ENCODE peak calls at places on chromosome 7, in seven cellular contexts. One of them, this sample, is unnamed.

GRCh38 chr7:43273939-43274719 is 161.7 kb downstream of the HECW1 start:
- DNase-seq in K562: no peak
- DNase-seq in H1: peak; percentile 30
- DNase-seq in GM12878: no peak
- DNase-seq in HCT116: no peak
- DNase-seq in SK-N-SH: no peak
- DNase-seq in HepG2: no peak
- DNase-seq in this sample: no peak

GRCh38 chr7:40569326-40569725 is 434.5 kb downstream of the SUGCT start:
- DNase-seq in H1: no peak
- DNase-seq in GM12878: no peak
- DNase-seq in SK-N-SH: no peak
- DNase-seq in HCT116: no peak
- DNase-seq in K562: no peak
- DNase-seq in HepG2: no peak
- DNase-seq in this sample: no peak

GRCh38 chr7:131625817-131626372 is 69.5 kb upstream of the PODXL start:
- DNase-seq in HCT116: peak; percentile 6
- DNase-seq in GM12878: no peak
- DNase-seq in H1: peak; percentile 76
- DNase-seq in SK-N-SH: peak; percentile 56
- DNase-seq in K562: no peak
- DNase-seq in HepG2: no peak
- DNase-seq in this sample: no peak

GRCh38 chr7:54398863-54399262 is 143.3 kb upstream of the VSTM2A start:
- DNase-seq in HepG2: no peak
- DNase-seq in GM12878: no peak
- DNase-seq in K562: no peak
- DNase-seq in H1: no peak
- DNase-seq in SK-N-SH: no peak
- DNase-seq in HCT116: no peak
- DNase-seq in this sample: no peak

GRCh38 chr7:29564455-29565185 is 985 bp downstream of the PRR15 start:
- DNase-seq in H1: peak; percentile 70
- DNase-seq in GM12878: no peak
- DNase-seq in SK-N-SH: peak; percentile 79
- DNase-seq in HCT116: no peak
- DNase-seq in HepG2: peak; percentile 50
- DNase-seq in K562: no peak
- DNase-seq in this sample: peak; percentile 93

GRCh38 chr7:115113131-115113530 is 191.2 kb downstream of the MDFIC start:
- DNase-seq in GM12878: no peak
- DNase-seq in K562: no peak
- DNase-seq in H1: no peak
- DNase-seq in HepG2: no peak
- DNase-seq in SK-N-SH: no peak
- DNase-seq in HCT116: no peak
- DNase-seq in this sample: no peak

GRCh38 chr7:69018200-69018599 is 580.1 kb upstream of the AUTS2 start:
- DNase-seq in GM12878: no peak
- DNase-seq in K562: no peak
- DNase-seq in H1: peak; percentile 66
- DNase-seq in HCT116: no peak
- DNase-seq in HepG2: no peak
- DNase-seq in SK-N-SH: no peak
- DNase-seq in this sample: no peak

GRCh38 chr7:92790987-92791386 is 45.4 kb downstream of the CDK6 start:
- DNase-seq in H1: no peak
- DNase-seq in SK-N-SH: no peak
- DNase-seq in GM12878: no peak
- DNase-seq in HepG2: no peak
- DNase-seq in HCT116: no peak
- DNase-seq in K562: no peak
- DNase-seq in this sample: no peak

GRCh38 chr7:81439591-81439990 is 330.3 kb downstream of the HGF start:
- DNase-seq in H1: no peak
- DNase-seq in K562: no peak
- DNase-seq in SK-N-SH: no peak
- DNase-seq in HepG2: no peak
- DNase-seq in HCT116: no peak
- DNase-seq in GM12878: no peak
- DNase-seq in this sample: no peak

GRCh38 chr7:151249732-151250072 is 1.2 kb upstream of the SMARCD3 start:
- DNase-seq in H1: no peak
- DNase-seq in K562: peak; percentile 59
- DNase-seq in HCT116: peak; percentile 48
- DNase-seq in HepG2: no peak
- DNase-seq in GM12878: no peak
- DNase-seq in SK-N-SH: peak; percentile 60
- DNase-seq in this sample: peak; percentile 63

GRCh38 chr7:12458520-12459131 is 55.0 kb upstream of the VWDE start:
- DNase-seq in GM12878: no peak
- DNase-seq in SK-N-SH: peak; percentile 68
- DNase-seq in HepG2: peak; percentile 28
- DNase-seq in K562: peak; percentile 43
- DNase-seq in H1: no peak
- DNase-seq in HCT116: peak; percentile 23
- DNase-seq in this sample: peak; percentile 62

GRCh38 chr7:510782-511281 is 8.8 kb downstream of the PDGFA start:
- DNase-seq in K562: no peak
- DNase-seq in H1: no peak
- DNase-seq in HCT116: no peak
- DNase-seq in GM12878: no peak
- DNase-seq in SK-N-SH: no peak
- DNase-seq in HepG2: no peak
- DNase-seq in this sample: no peak

GRCh38 chr7:96649981-96650380 is 59.7 kb downstream of the SEM1 start:
- DNase-seq in H1: no peak
- DNase-seq in GM12878: no peak
- DNase-seq in SK-N-SH: no peak
- DNase-seq in HepG2: no peak
- DNase-seq in K562: no peak
- DNase-seq in HCT116: no peak
- DNase-seq in this sample: no peak

GRCh38 chr7:154699421-154699820 is 303.5 kb downstream of the PAXIP1 start:
- DNase-seq in HCT116: no peak
- DNase-seq in HepG2: no peak
- DNase-seq in SK-N-SH: no peak
- DNase-seq in K562: no peak
- DNase-seq in GM12878: no peak
- DNase-seq in H1: no peak
- DNase-seq in this sample: no peak

GRCh38 chr7:102287082-102287464 is 405 bp downstream of the SH2B2 start:
- DNase-seq in SK-N-SH: peak; percentile 83
- DNase-seq in K562: peak; percentile 68
- DNase-seq in GM12878: no peak
- DNase-seq in HepG2: no peak
- DNase-seq in HCT116: no peak
- DNase-seq in H1: no peak
- DNase-seq in this sample: no peak

GRCh38 chr7:106433377-106433776 is 148.6 kb upstream of the NAMPT start:
- DNase-seq in HepG2: no peak
- DNase-seq in HCT116: no peak
- DNase-seq in GM12878: no peak
- DNase-seq in K562: no peak
- DNase-seq in SK-N-SH: no peak
- DNase-seq in H1: no peak
- DNase-seq in this sample: no peak

GRCh38 chr7:132475669-132476116 is 100.6 kb downstream of the PLXNA4 start:
- DNase-seq in GM12878: no peak
- DNase-seq in HCT116: no peak
- DNase-seq in K562: no peak
- DNase-seq in HepG2: no peak
- DNase-seq in SK-N-SH: peak; percentile 71
- DNase-seq in H1: peak; percentile 54
- DNase-seq in this sample: no peak

GRCh38 chr7:24572421-24573007 is 738 bp upstream of the PALS2 start:
- DNase-seq in GM12878: no peak
- DNase-seq in K562: peak; percentile 31
- DNase-seq in HepG2: peak; percentile 13
- DNase-seq in HCT116: no peak
- DNase-seq in SK-N-SH: peak; percentile 54
- DNase-seq in H1: no peak
- DNase-seq in this sample: peak; percentile 33

GRCh38 chr7:157633465-157634185 is 296.8 kb downstream of the DNAJB6 start:
- DNase-seq in HepG2: no peak
- DNase-seq in HCT116: no peak
- DNase-seq in K562: no peak
- DNase-seq in H1: no peak
- DNase-seq in GM12878: no peak
- DNase-seq in SK-N-SH: no peak
- DNase-seq in this sample: no peak

GRCh38 chr7:77710861-77711260 is 14.6 kb downstream of the RSBN1L start:
- DNase-seq in K562: no peak
- DNase-seq in HepG2: no peak
- DNase-seq in H1: no peak
- DNase-seq in HCT116: no peak
- DNase-seq in GM12878: no peak
- DNase-seq in SK-N-SH: no peak
- DNase-seq in this sample: no peak

GRCh38 chr7:73799282-73800141 is 29.4 kb upstream of the CLDN3 start:
- DNase-seq in GM12878: no peak
- DNase-seq in HepG2: peak; percentile 34
- DNase-seq in SK-N-SH: no peak
- DNase-seq in H1: peak; percentile 39
- DNase-seq in HCT116: peak; percentile 78
- DNase-seq in K562: no peak
- DNase-seq in this sample: no peak

GRCh38 chr7:27560706-27561235 is 101.9 kb downstream of the HIBADH start:
- DNase-seq in HepG2: no peak
- DNase-seq in GM12878: no peak
- DNase-seq in HCT116: no peak
- DNase-seq in H1: no peak
- DNase-seq in K562: no peak
- DNase-seq in SK-N-SH: no peak
- DNase-seq in this sample: no peak

GRCh38 chr7:128191136-128191844 is 49.8 kb upstream of the LEP start:
- DNase-seq in SK-N-SH: no peak
- DNase-seq in GM12878: no peak
- DNase-seq in H1: no peak
- DNase-seq in K562: no peak
- DNase-seq in HepG2: no peak
- DNase-seq in HCT116: no peak
- DNase-seq in this sample: no peak

GRCh38 chr7:43639858-43640491 is 57.1 kb downstream of the STK17A start:
- DNase-seq in K562: no peak
- DNase-seq in SK-N-SH: no peak
- DNase-seq in HepG2: peak; percentile 98
- DNase-seq in H1: no peak
- DNase-seq in GM12878: no peak
- DNase-seq in HCT116: no peak
- DNase-seq in this sample: no peak

GRCh38 chr7:106063692-106064091 is 48.4 kb downstream of the SYPL1 start:
- DNase-seq in SK-N-SH: no peak
- DNase-seq in HCT116: no peak
- DNase-seq in HepG2: no peak
- DNase-seq in H1: no peak
- DNase-seq in K562: no peak
- DNase-seq in GM12878: no peak
- DNase-seq in this sample: no peak

GRCh38 chr7:151310578-151310977 is 31.0 kb upstream of the NUB1 start:
- DNase-seq in K562: peak; percentile 43
- DNase-seq in HepG2: peak; percentile 62
- DNase-seq in SK-N-SH: peak; percentile 65
- DNase-seq in GM12878: no peak
- DNase-seq in H1: no peak
- DNase-seq in HCT116: no peak
- DNase-seq in this sample: peak; percentile 32

DNA sequence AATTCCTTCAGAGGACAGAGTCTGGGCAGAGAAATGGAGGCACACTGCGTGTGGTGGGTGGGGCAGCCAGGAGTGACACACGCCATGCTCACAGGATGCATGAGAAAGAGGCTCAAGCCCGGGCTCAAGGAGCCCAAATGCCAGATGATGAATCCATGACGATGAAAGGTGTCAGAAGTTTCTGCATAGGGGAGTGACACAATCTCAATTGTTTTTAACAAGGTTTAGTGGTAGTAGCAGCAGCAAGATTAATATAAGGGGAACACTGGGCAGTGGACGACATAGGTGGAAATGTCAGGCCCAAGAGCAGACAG is 126.1 kb downstream of the TNS3 start:
- DNase-seq in SK-N-SH: no peak
- DNase-seq in K562: no peak
- DNase-seq in HepG2: no peak
- DNase-seq in H1: no peak
- DNase-seq in GM12878: no peak
- DNase-seq in HCT116: no peak
- DNase-seq in this sample: no peak
- TF ChIP-seq JUND in SK-N-SH: no peak
- TF ChIP-seq JUND in K562: no peak
- TF ChIP-seq JUND in HepG2: no peak
- TF ChIP-seq JUND in H1: no peak
- TF ChIP-seq JUND in GM12878: no peak
- TF ChIP-seq JUND in HCT116: no peak
- TF ChIP-seq JUND in this sample: no peak

GRCh38 chr7:84916161-84916560 is 270.7 kb downstream of the SEMA3D start:
- DNase-seq in HepG2: peak; percentile 85
- DNase-seq in HCT116: no peak
- DNase-seq in GM12878: no peak
- DNase-seq in H1: no peak
- DNase-seq in SK-N-SH: no peak
- DNase-seq in K562: no peak
- DNase-seq in this sample: no peak
- TF ChIP-seq JUND in HepG2: no peak
- TF ChIP-seq JUND in HCT116: no peak
- TF ChIP-seq JUND in GM12878: no peak
- TF ChIP-seq JUND in H1: no peak
- TF ChIP-seq JUND in SK-N-SH: no peak
- TF ChIP-seq JUND in K562: no peak
- TF ChIP-seq JUND in this sample: no peak

DNA sequence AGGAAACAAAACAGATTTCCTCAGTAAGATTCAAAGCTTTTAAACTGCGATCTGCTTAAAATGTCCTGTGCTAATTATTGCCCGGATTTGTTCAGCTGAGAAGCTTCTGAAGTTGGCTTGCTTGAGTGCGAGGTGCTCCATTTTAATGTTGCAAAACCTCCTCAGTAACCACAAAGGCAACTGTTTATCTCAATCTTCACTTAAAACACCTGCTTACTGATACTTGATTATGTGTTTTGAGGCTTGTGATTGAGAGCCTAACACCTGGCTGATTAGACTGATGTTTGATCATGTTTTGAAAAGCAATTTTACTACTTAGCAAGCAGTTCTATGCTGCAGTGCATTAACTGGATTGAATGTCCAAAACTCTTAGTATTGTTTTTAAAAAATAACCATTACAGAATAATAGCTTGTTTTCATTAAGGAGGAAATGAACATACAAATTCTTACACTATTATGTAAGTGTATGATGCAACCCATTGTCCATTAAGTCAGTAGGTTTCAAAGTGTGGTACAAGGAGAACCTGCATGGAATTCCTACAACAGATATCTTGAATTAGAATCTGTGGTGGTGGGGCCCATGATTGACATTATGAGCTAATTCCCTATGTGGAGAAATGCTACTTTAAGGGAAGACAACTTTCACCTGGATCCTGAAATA is 96.9 kb upstream of the FAM180A start:
- DNase-seq in H1: no peak
- DNase-seq in HepG2: no peak
- DNase-seq in SK-N-SH: no peak
- DNase-seq in HCT116: no peak
- DNase-seq in K562: no peak
- DNase-seq in GM12878: no peak
- DNase-seq in this sample: no peak
- TF ChIP-seq JUND in H1: no peak
- TF ChIP-seq JUND in HepG2: no peak
- TF ChIP-seq JUND in SK-N-SH: no peak
- TF ChIP-seq JUND in HCT116: no peak
- TF ChIP-seq JUND in K562: no peak
- TF ChIP-seq JUND in GM12878: no peak
- TF ChIP-seq JUND in this sample: no peak

GRCh38 chr7:94781236-94781635 is 125.3 kb upstream of the SGCE start:
- DNase-seq in HCT116: no peak
- DNase-seq in K562: no peak
- DNase-seq in HepG2: no peak
- DNase-seq in GM12878: no peak
- DNase-seq in H1: no peak
- DNase-seq in SK-N-SH: no peak
- DNase-seq in this sample: no peak
- TF ChIP-seq JUND in HCT116: no peak
- TF ChIP-seq JUND in K562: no peak
- TF ChIP-seq JUND in HepG2: no peak
- TF ChIP-seq JUND in GM12878: no peak
- TF ChIP-seq JUND in H1: no peak
- TF ChIP-seq JUND in SK-N-SH: no peak
- TF ChIP-seq JUND in this sample: no peak

This sample was measured in T47D.